ENCODE peak calls at places on chromosomes 2 and 18, in six cellular contexts. B is left ventricle myocardium inferior, T is uterus, Y is psoas muscle, F is cardiac muscle cell, X is left lung. P is an unnamed sample. For H3K27me3, the result is how much of the 10 kb centered on the place peaks cover.

GRCh38 chr18:55522011-55522410 is 66.0 kb downstream of the TCF4 start:
- DNase-seq in X (no peak), Y (no peak), F (peak), B (no peak), T (peak), P (no peak)

GRCh38 chr18:71293322-71293721 is 1004.5 kb downstream of the SOCS6 start:
- DNase-seq in T (no peak), Y (no peak), F (peak), X (no peak), B (no peak), P (peak)

GRCh38 chr2:14944562-14945346 is 312.2 kb downstream of the LRATD1 start:
- DNase-seq in B (no peak), T (no peak), X (no peak), Y (no peak), F (no peak), P (peak)

GRCh38 chr2:197200657-197201056 is 109.9 kb downstream of the ANKRD44 start:
- DNase-seq in X (no peak), F (no peak), T (no peak), B (no peak), Y (no peak), P (no peak)

GRCh38 chr2:180367831-180368230 is 360.7 kb upstream of the CWC22 start:
- DNase-seq in X (no peak), F (peak), B (no peak), T (no peak), Y (no peak), P (peak)

GRCh38 chr2:171529914-171530313 is 7.6 kb downstream of the CYBRD1 start:
- DNase-seq in T (no peak), F (no peak), Y (no peak), X (no peak), B (no peak), P (no peak)

GRCh38 chr2:96792772-96793749 is 23.0 kb upstream of the CNNM3 start:
- DNase-seq in Y (no peak), X (peak), T (no peak), B (peak), F (no peak), P (no peak)

GRCh38 chr2:72010647-72011355 is 136.9 kb downstream of the CYP26B1 start:
- DNase-seq in X (no peak), F (no peak), Y (no peak), B (no peak), T (no peak), P (no peak)

GRCh38 chr2:106581755-106582430 is 94.7 kb downstream of the CD8B2 start:
- DNase-seq in F (peak), B (peak), T (peak), Y (peak), X (no peak), P (peak)

GRCh38 chr2:37366773-37367172 is 22.3 kb downstream of the QPCT start:
- DNase-seq in Y (no peak), B (no peak), T (no peak), X (no peak), F (no peak), P (no peak)

GRCh38 chr2:219454217-219454616 is 19.6 kb downstream of the SPEG start:
- DNase-seq in T (no peak), B (no peak), F (no peak), X (no peak), Y (peak), P (no peak)

GRCh38 chr2:47654790-47655562 is 128.0 kb upstream of the MSH6 start:
- DNase-seq in F (no peak), X (peak), Y (no peak), B (no peak), T (no peak), P (peak)

GRCh38 chr2:45651415-45652089 is at the start of gene PRKCE:
- DNase-seq in B (peak), X (peak), F (no peak), T (peak), Y (peak), P (no peak)

GRCh38 chr2:177348735-177349693 is 43.6 kb upstream of the AGPS start:
- DNase-seq in Y (no peak), X (no peak), T (no peak), B (no peak), F (no peak), P (no peak)

GRCh38 chr2:99600929-99601680 is 111.3 kb upstream of the REV1 start:
- DNase-seq in X (no peak), T (peak), F (no peak), Y (no peak), B (no peak), P (no peak)

GRCh38 chr2:12080360-12080759 is 333.9 kb downstream of the LPIN1 start:
- DNase-seq in X (no peak), F (no peak), B (no peak), Y (no peak), T (no peak), P (no peak)

GRCh38 chr2:160928854-160929301 is 231.3 kb upstream of the TANK start:
- DNase-seq in Y (no peak), B (no peak), T (no peak), F (peak), X (no peak), P (no peak)

GRCh38 chr18:49886891-49887764 is 73.8 kb upstream of the ACAA2 start:
- DNase-seq in Y (no peak), T (no peak), B (no peak), F (no peak), X (no peak), P (peak)

GRCh38 chr18:34773961-34774754 is 64.1 kb downstream of the DTNA start:
- DNase-seq in X (no peak), Y (peak), B (peak), F (peak), T (peak), P (peak)

GRCh38 chr18:77056399-77057015 is 76.1 kb downstream of the MBP start:
- DNase-seq in F (peak), X (peak), Y (no peak), B (no peak), T (no peak), P (no peak)

GRCh38 chr2:33059452-33060156 is 112.9 kb downstream of the LTBP1 start:
- DNase-seq in T (no peak), X (no peak), B (no peak), F (peak), Y (no peak), P (no peak)

GRCh38 chr2:67581751-67582150 is 184.6 kb downstream of the ETAA1 start:
- DNase-seq in T (no peak), X (no peak), F (no peak), Y (no peak), B (no peak), P (no peak)

DNA sequence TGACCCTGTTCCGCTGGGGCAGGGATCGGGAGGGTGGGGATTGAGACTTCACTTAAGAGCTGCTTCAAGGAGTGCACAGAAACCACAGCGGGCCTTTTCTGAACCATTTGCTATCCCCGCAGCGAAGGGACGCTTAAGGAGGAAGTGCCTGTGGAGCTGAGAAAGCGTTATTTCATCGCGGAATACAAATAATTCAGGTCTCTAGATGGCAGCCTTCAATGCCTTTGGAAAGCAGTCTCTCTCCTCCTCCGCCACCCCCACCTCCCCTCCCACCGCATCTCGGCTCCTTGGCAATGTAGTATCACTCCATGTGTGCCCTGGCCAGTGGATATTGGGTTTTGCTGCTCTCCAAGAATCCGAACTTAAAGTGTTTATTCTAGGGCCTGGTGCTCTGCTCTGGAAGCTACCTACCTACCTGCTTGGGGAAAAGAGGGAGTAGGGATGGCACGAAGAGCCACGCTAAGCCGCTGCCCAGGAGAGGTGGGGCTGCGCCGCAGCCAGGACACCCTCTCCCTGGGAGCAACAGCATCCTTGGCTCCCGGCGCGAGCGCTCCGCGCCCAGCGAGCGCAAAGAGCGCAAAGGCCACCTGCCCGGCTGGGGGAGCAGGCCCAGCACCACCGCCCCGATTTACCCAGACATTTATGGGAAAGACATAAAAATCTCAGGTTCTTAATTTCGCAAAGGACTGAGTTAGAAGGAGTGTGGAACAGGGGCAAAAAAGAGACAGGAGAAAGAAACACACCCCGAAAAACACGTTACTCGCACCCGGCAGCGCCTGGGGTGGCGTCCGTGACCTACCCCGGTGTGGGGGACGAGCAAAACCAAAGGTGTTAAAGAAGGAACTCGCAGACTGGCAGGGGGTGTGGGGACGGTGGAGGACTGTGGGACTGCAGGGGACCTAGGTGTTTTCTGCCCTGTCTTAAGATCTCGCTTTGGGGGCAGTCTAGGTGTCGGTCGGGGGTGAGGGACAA is 1.1 kb downstream of the SPHKAP start:
- DNase-seq in F (no peak), T (no peak), Y (no peak), B (peak), X (no peak), P (no peak)
- TF ChIP-seq CTCF in F (no peak), T (no peak), Y (no peak), B (no peak), X (no peak), P (no peak)

GRCh38 chr2:65434592-65435241 is 2.3 kb upstream of the SPRED2 start:
- DNase-seq in X (no peak), B (no peak), Y (no peak), F (no peak), T (no peak), P (no peak)
- H3K27me3 ChIP-seq in X (under half), B (under half), Y (under half), F (under half), T (under half), P (under half)

DNA sequence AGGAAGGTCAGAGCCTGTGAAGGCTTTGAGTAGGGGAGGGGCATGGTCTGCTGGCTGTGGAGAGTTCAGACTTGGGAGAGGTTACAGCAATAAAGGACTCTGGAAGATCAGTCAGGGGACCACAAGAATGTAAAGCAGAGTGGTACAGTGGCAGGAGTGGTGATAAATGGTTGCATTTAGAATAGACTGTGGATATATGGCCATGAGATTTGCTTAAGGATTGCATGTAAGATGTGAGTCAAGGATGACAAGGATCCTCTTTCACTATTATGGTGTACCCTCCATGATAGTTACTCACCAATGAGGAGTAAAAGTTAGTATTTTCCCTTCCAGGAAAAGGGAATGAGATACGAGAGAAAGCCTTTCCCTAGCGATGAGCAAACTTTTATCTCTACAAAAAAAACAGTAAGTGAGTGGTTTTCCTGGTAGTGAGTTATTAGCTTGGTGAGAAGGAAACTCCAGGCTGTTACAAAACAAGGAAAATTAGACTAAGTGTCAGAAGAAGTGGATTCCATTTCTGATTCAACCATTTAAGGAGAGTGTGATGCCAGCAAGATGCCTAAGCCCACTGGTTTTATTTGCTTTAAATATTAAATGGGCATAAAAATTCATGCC is 818.1 kb upstream of the ACVR2A start:
- DNase-seq in B (no peak), X (no peak), Y (no peak), F (peak), T (no peak), P (peak)
- H3K4me3 ChIP-seq in B (no peak), X (no peak), Y (no peak), F (no peak), T (no peak), P (no peak)

DNA sequence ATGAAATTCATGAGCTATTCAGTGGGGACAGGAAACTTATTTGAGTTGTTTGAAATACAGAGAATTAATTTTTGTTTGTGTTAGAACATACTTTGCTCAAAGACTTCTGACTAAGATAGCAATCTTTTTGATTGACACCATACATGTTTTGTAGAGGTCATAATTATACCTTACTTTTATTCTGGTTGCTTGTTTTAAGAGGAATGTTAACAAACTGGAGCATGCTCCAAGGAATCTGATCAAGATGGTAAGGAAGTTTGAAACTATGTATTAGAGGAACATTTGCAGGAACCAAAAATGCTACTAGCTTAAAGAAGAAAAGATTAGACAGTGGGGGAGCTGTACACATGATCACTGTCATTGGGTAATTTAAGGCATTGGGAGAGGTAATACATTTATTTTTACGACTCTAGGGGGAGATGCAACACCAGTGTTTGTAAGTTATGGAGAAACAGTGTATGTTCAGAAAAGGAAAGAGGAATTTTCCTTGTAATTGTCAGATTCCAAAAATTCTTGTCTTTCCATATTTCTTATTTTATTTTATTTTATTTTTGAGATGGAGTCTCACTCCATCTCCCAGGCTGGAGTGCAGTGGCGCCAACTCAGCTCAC is 8.0 kb downstream of the AGFG1 start:
- DNase-seq in F (peak), B (no peak), X (no peak), T (no peak), Y (no peak), P (no peak)
- TF ChIP-seq CTCF in F (peak), B (peak), X (no peak), T (peak), Y (peak), P (peak)

GRCh38 chr2:144516417-144516980 is 3.4 kb downstream of the ZEB2 start:
- DNase-seq in B (peak), Y (peak), F (no peak), T (no peak), X (no peak), P (no peak)
- H3K27me3 ChIP-seq in B (under half), Y (under half), F (under half), T (under half), X (under half), P (half or more)

GRCh38 chr2:231395188-231396057 is at the start of gene B3GNT7:
- DNase-seq in T (no peak), Y (no peak), X (no peak), F (no peak), B (no peak), P (no peak)
- H3K4me3 ChIP-seq in T (peak), Y (peak), X (peak), F (peak), B (peak), P (peak)

DNA sequence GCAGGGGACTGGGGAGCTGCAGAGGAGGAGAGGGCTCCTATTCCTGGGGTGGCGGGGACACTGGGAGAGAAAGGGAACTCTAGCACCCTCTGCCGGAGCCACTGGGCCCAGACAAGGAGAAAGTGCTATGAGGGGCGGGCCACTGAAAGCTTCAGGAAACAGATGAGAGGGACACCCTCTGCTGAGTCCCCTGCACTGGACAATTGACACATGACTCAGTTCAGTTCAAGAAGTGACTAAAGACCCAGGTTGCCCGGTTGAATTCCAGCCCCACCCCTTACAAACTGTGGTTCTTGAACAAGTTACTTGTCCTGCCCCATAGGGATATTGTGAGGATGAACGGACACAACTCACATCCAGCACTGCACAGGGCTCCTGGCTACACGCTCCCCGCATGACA is 5.0 kb downstream of the RUFY4 start:
- DNase-seq in X (no peak), B (no peak), F (peak), T (no peak), Y (no peak), P (peak)
- TF ChIP-seq CTCF in X (peak), B (peak), F (peak), T (no peak), Y (peak), P (peak)

DNA sequence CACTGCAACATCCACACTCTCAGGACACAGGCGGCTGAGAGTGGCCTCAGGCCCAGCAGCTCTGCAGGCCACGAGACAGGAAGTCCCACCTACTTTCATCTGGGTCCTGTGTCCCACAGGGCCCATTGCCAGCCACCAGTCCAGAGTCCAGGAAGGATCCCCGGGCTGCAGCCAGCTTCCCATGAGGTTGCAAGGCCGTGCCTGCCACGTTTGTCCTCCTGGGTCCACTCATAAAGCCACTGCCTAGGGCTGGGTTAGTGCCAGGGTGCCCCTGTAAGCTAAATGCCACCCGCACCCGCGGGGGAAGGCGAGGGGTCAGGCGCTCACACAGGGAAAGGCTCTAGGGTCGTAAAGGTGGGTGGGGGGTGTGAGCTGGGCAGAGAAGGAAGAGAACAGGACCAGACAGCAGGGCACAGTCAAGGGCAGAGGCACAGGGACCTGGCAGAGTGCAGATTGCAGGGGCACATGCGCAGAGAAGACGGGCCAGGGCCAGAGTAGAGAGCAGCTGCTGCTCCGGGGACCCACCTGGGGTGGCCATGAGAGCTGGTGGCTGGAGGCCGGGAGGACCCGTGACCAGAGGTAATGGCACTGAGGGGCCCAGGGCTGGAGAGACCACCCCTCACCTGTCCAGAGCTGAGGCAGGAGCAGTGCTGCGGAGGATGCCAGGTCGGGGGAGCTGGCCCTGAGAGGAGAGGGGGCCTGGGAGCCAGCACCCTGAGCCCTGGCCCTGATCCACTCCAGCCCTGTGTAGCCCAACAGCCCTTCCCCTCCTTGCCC is 8.0 kb downstream of the AGXT start:
- DNase-seq in B (no peak), Y (no peak), X (peak), F (no peak), T (peak), P (no peak)
- H3K27me3 ChIP-seq in B (under half), Y (under half), X (under half), F (under half), T (under half), P (under half)

GRCh38 chr2:206558492-206558891 is 83.8 kb upstream of the FAM237A start:
- DNase-seq in T (no peak), F (peak), B (no peak), Y (no peak), X (no peak), P (no peak)
- H3K4me3 ChIP-seq in T (no peak), F (no peak), B (no peak), Y (no peak), X (no peak), P (no peak)